ENCODE peak calls at places on chromosomes 12 and 14, in five cellular contexts. One of them, this sample, is unnamed.

GRCh38 chr12:67704071-67704470 is 55.5 kb downstream of the DYRK2 start:
- DNase-seq in CD4-positive, alpha-beta memory T cell: no peak
- DNase-seq in adrenal gland: no peak
- DNase-seq in fibroblast of lung: no peak
- DNase-seq in IMR-90: no peak
- DNase-seq in this sample: no peak

GRCh38 chr12:50186667-50187066 is 19.5 kb upstream of the CERS5 start:
- DNase-seq in fibroblast of lung: no peak
- DNase-seq in CD4-positive, alpha-beta memory T cell: no peak
- DNase-seq in adrenal gland: no peak
- DNase-seq in IMR-90: peak; percentile 54
- DNase-seq in this sample: no peak

GRCh38 chr12:39467432-39467870 is 24.5 kb upstream of the KIF21A start:
- DNase-seq in fibroblast of lung: peak; percentile 13
- DNase-seq in IMR-90: no peak
- DNase-seq in adrenal gland: no peak
- DNase-seq in CD4-positive, alpha-beta memory T cell: peak; percentile 36
- DNase-seq in this sample: no peak

GRCh38 chr12:109625131-109625559 is 51.6 kb downstream of the MVK start:
- DNase-seq in IMR-90: peak; percentile 20
- DNase-seq in fibroblast of lung: no peak
- DNase-seq in adrenal gland: peak; percentile 92
- DNase-seq in CD4-positive, alpha-beta memory T cell: no peak
- DNase-seq in this sample: no peak

GRCh38 chr12:5442251-5443006 is 10.5 kb downstream of the NTF3 start:
- DNase-seq in CD4-positive, alpha-beta memory T cell: no peak
- DNase-seq in adrenal gland: peak; percentile 30
- DNase-seq in fibroblast of lung: peak; percentile 75
- DNase-seq in IMR-90: peak; percentile 73
- DNase-seq in this sample: no peak

GRCh38 chr14:32560213-32560857 is 231.2 kb downstream of the AKAP6 start:
- DNase-seq in CD4-positive, alpha-beta memory T cell: peak; percentile 20
- DNase-seq in adrenal gland: peak; percentile 57
- DNase-seq in IMR-90: peak; percentile 82
- DNase-seq in fibroblast of lung: peak; percentile 87
- DNase-seq in this sample: peak; percentile 31

GRCh38 chr12:29726321-29726692 is 57.4 kb downstream of the TMTC1 start:
- DNase-seq in fibroblast of lung: peak; percentile 47
- DNase-seq in adrenal gland: no peak
- DNase-seq in IMR-90: peak; percentile 38
- DNase-seq in CD4-positive, alpha-beta memory T cell: no peak
- DNase-seq in this sample: no peak

GRCh38 chr14:64692597-64693350 is 11.4 kb upstream of the PLEKHG3 start:
- DNase-seq in adrenal gland: no peak
- DNase-seq in CD4-positive, alpha-beta memory T cell: no peak
- DNase-seq in IMR-90: no peak
- DNase-seq in fibroblast of lung: no peak
- DNase-seq in this sample: peak; percentile 33

GRCh38 chr12:14280921-14281320 is 84.6 kb upstream of the ATF7IP start:
- DNase-seq in CD4-positive, alpha-beta memory T cell: no peak
- DNase-seq in IMR-90: no peak
- DNase-seq in adrenal gland: no peak
- DNase-seq in fibroblast of lung: no peak
- DNase-seq in this sample: no peak

GRCh38 chr12:123533672-123534643 is at the start of gene RILPL1:
- DNase-seq in IMR-90: peak; percentile 32
- DNase-seq in adrenal gland: peak; percentile 56
- DNase-seq in CD4-positive, alpha-beta memory T cell: peak; percentile 44
- DNase-seq in fibroblast of lung: peak; percentile 41
- DNase-seq in this sample: peak; percentile 41

GRCh38 chr14:89540009-89540829 is 123.2 kb upstream of the FOXN3 start:
- DNase-seq in adrenal gland: no peak
- DNase-seq in CD4-positive, alpha-beta memory T cell: no peak
- DNase-seq in IMR-90: peak; percentile 38
- DNase-seq in fibroblast of lung: peak; percentile 23
- DNase-seq in this sample: no peak

DNA sequence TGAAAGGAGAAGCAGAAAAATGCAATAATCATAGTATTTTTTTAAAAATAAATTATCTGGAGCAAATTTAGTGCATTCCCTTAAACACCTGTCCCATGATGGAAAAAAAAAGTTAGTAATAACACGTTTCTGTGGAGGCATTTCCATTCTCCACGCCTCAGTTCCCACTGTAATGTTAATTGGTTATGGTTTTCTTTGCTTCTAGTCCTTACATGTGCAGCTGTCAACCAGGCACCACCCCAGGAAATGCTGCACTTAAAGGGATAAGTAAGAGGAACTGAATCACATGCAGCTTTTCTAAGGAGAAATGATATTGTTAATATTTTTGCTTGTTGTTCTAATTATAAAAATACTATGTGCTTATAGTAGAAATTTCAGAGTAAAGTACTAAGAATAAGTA is 240.3 kb downstream of the ZFP36L1 start:
- DNase-seq in IMR-90: peak; percentile 20
- DNase-seq in CD4-positive, alpha-beta memory T cell: no peak
- DNase-seq in fibroblast of lung: peak; percentile 29
- DNase-seq in adrenal gland: no peak
- DNase-seq in this sample: no peak
- H3K4me1 ChIP-seq in IMR-90: peaks cover 29% of the 10 kb centered on the region
- H3K4me1 ChIP-seq in CD4-positive, alpha-beta memory T cell: no peaks in the 10 kb centered on the region
- H3K4me1 ChIP-seq in fibroblast of lung: peaks cover 27% of the 10 kb centered on the region
- H3K4me1 ChIP-seq in adrenal gland: peaks cover 6% of the 10 kb centered on the region
- H3K4me1 ChIP-seq in this sample: peaks cover 79% of the 10 kb centered on the region

GRCh38 chr12:92136021-92136735 is 9.5 kb downstream of the BTG1 start:
- DNase-seq in adrenal gland: no peak
- DNase-seq in fibroblast of lung: no peak
- DNase-seq in IMR-90: no peak
- DNase-seq in CD4-positive, alpha-beta memory T cell: no peak
- DNase-seq in this sample: no peak

GRCh38 chr12:92133795-92134637 is 11.6 kb downstream of the BTG1 start:
- DNase-seq in adrenal gland: no peak
- DNase-seq in CD4-positive, alpha-beta memory T cell: no peak
- DNase-seq in fibroblast of lung: no peak
- DNase-seq in IMR-90: no peak
- DNase-seq in this sample: no peak

GRCh38 chr12:92136883-92137582 is 8.6 kb downstream of the BTG1 start:
- DNase-seq in CD4-positive, alpha-beta memory T cell: no peak
- DNase-seq in adrenal gland: no peak
- DNase-seq in IMR-90: peak; percentile 97
- DNase-seq in fibroblast of lung: peak; percentile 97
- DNase-seq in this sample: no peak

GRCh38 chr12:92133166-92133565 is 12.5 kb downstream of the BTG1 start:
- DNase-seq in adrenal gland: no peak
- DNase-seq in IMR-90: no peak
- DNase-seq in CD4-positive, alpha-beta memory T cell: no peak
- DNase-seq in fibroblast of lung: peak; percentile 42
- DNase-seq in this sample: no peak

DNA sequence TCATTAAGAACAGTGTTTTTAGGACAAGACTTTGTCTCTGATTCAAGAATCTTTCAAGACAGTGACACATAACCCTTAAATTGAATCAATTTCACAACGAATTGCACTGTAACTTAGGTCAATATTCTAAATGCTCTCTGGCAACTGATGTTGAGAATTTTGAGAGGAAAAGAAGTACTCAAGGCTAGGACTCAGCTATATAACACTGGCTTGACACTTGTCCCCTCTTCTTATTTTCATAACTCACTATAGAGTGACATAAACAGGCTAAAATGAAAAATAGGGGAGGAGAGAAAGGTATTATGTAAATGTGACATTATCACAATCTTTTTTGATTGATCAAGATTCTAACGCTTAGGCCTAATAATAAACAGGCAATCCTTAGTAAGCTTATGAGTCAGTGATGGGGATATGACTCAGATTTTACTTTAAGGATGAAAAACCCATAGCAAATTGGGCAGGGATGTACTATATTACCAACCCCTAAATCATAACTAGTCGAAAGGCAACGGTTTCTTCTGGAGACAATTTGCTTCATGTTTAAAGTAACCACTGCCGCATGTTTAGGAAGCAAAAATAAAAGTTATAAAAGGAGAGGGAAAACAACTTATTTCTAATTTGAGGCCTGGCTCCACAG is 10.9 kb downstream of the BTG1 start:
- DNase-seq in IMR-90: peak; percentile 84
- DNase-seq in CD4-positive, alpha-beta memory T cell: no peak
- DNase-seq in fibroblast of lung: peak; percentile 86
- DNase-seq in adrenal gland: no peak
- DNase-seq in this sample: no peak
- H3K4me1 ChIP-seq in IMR-90: peaks cover 19% of the 10 kb centered on the region
- H3K4me1 ChIP-seq in CD4-positive, alpha-beta memory T cell: peaks cover 76% of the 10 kb centered on the region
- H3K4me1 ChIP-seq in fibroblast of lung: peaks cover 22% of the 10 kb centered on the region
- H3K4me1 ChIP-seq in adrenal gland: peaks cover 53% of the 10 kb centered on the region
- H3K4me1 ChIP-seq in this sample: peaks cover 100% of the 10 kb centered on the region

GRCh38 chr14:91343051-91343450 is 74.6 kb downstream of the CCDC88C start:
- DNase-seq in fibroblast of lung: no peak
- DNase-seq in IMR-90: no peak
- DNase-seq in adrenal gland: no peak
- DNase-seq in CD4-positive, alpha-beta memory T cell: no peak
- DNase-seq in this sample: no peak

GRCh38 chr14:91341331-91342242 is 76.0 kb downstream of the CCDC88C start:
- DNase-seq in IMR-90: no peak
- DNase-seq in adrenal gland: no peak
- DNase-seq in fibroblast of lung: no peak
- DNase-seq in CD4-positive, alpha-beta memory T cell: no peak
- DNase-seq in this sample: no peak

GRCh38 chr14:91342243-91342760 is 75.3 kb downstream of the CCDC88C start:
- DNase-seq in fibroblast of lung: no peak
- DNase-seq in adrenal gland: no peak
- DNase-seq in CD4-positive, alpha-beta memory T cell: no peak
- DNase-seq in IMR-90: no peak
- DNase-seq in this sample: no peak

GRCh38 chr14:91339606-91340369 is 77.8 kb downstream of the CCDC88C start:
- DNase-seq in CD4-positive, alpha-beta memory T cell: no peak
- DNase-seq in adrenal gland: no peak
- DNase-seq in fibroblast of lung: no peak
- DNase-seq in IMR-90: no peak
- DNase-seq in this sample: no peak

GRCh38 chr14:91344107-91344506 is 73.5 kb downstream of the CCDC88C start:
- DNase-seq in adrenal gland: no peak
- DNase-seq in CD4-positive, alpha-beta memory T cell: no peak
- DNase-seq in fibroblast of lung: no peak
- DNase-seq in IMR-90: no peak
- DNase-seq in this sample: no peak
- H3K4me1 ChIP-seq in adrenal gland: no peaks in the 10 kb centered on the region
- H3K4me1 ChIP-seq in CD4-positive, alpha-beta memory T cell: peaks cover 43% of the 10 kb centered on the region
- H3K4me1 ChIP-seq in fibroblast of lung: no peaks in the 10 kb centered on the region
- H3K4me1 ChIP-seq in IMR-90: no peaks in the 10 kb centered on the region
- H3K4me1 ChIP-seq in this sample: peaks cover 21% of the 10 kb centered on the region

GRCh38 chr12:116164263-116164817 is 113.2 kb downstream of the MED13L start:
- DNase-seq in fibroblast of lung: peak; percentile 31
- DNase-seq in adrenal gland: no peak
- DNase-seq in IMR-90: peak; percentile 11
- DNase-seq in CD4-positive, alpha-beta memory T cell: no peak
- DNase-seq in this sample: no peak
- H3K4me1 ChIP-seq in fibroblast of lung: peaks cover 11% of the 10 kb centered on the region
- H3K4me1 ChIP-seq in adrenal gland: no peaks in the 10 kb centered on the region
- H3K4me1 ChIP-seq in IMR-90: peaks cover 15% of the 10 kb centered on the region
- H3K4me1 ChIP-seq in CD4-positive, alpha-beta memory T cell: peaks cover 45% of the 10 kb centered on the region
- H3K4me1 ChIP-seq in this sample: peaks cover 41% of the 10 kb centered on the region

DNA sequence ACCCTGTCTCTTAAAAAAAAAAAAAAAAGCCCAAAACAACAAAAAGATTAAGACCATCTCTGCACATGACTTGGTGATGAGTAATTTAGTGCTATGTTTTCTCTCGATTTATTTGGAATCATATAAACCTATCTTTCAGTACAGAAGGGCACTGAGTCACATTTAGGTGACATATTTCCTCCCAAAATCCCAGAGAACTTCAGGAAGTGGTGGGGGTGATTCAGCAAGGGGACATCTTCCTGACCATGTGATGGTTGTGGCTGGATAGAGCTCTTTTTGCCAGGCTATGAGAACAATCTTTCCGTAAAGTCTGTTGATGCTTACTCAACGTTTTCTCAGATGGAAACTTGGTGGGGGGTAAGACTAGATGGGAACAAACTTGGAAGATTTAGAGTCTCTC is 50.0 kb downstream of the PPFIBP1 start:
- DNase-seq in CD4-positive, alpha-beta memory T cell: no peak
- DNase-seq in fibroblast of lung: peak; percentile 88
- DNase-seq in adrenal gland: no peak
- DNase-seq in IMR-90: peak; percentile 97
- DNase-seq in this sample: no peak
- H3K4me1 ChIP-seq in CD4-positive, alpha-beta memory T cell: no peaks in the 10 kb centered on the region
- H3K4me1 ChIP-seq in fibroblast of lung: peaks cover 18% of the 10 kb centered on the region
- H3K4me1 ChIP-seq in adrenal gland: no peaks in the 10 kb centered on the region
- H3K4me1 ChIP-seq in IMR-90: peaks cover 17% of the 10 kb centered on the region
- H3K4me1 ChIP-seq in this sample: peaks cover 43% of the 10 kb centered on the region

DNA sequence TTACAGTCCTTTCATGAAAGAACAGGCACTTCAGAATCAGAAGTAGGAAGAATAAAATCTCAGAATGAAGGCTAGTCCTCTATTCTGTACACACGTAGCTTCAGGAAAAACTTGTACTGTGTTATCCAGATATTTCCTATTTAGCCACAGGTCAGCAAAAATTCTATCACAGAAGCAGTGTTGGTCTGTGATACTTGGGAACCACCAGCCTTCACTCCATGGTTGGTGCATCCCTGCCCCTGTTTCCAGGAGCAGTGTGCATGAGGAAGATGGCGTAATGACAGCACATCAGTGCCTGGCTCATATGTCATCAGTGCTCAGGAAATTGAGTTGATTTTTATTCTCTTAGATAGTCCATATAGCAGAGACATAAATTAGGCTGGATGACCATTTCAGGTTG is 87.7 kb downstream of the SAMD4A start:
- DNase-seq in IMR-90: no peak
- DNase-seq in fibroblast of lung: no peak
- DNase-seq in CD4-positive, alpha-beta memory T cell: no peak
- DNase-seq in adrenal gland: no peak
- DNase-seq in this sample: no peak
- H3K4me1 ChIP-seq in IMR-90: peaks cover 34% of the 10 kb centered on the region
- H3K4me1 ChIP-seq in fibroblast of lung: peaks cover 34% of the 10 kb centered on the region
- H3K4me1 ChIP-seq in CD4-positive, alpha-beta memory T cell: no peaks in the 10 kb centered on the region
- H3K4me1 ChIP-seq in adrenal gland: peaks cover 20% of the 10 kb centered on the region
- H3K4me1 ChIP-seq in this sample: peaks cover 50% of the 10 kb centered on the region

GRCh38 chr12:27179399-27180214 is 64.5 kb upstream of the STK38L start:
- DNase-seq in CD4-positive, alpha-beta memory T cell: peak; percentile 2
- DNase-seq in fibroblast of lung: peak; percentile 92
- DNase-seq in IMR-90: peak; percentile 96
- DNase-seq in adrenal gland: no peak
- DNase-seq in this sample: no peak
- H3K4me1 ChIP-seq in CD4-positive, alpha-beta memory T cell: no peaks in the 10 kb centered on the region
- H3K4me1 ChIP-seq in fibroblast of lung: peaks cover 13% of the 10 kb centered on the region
- H3K4me1 ChIP-seq in IMR-90: peaks cover 9% of the 10 kb centered on the region
- H3K4me1 ChIP-seq in adrenal gland: no peaks in the 10 kb centered on the region
- H3K4me1 ChIP-seq in this sample: peaks cover 10% of the 10 kb centered on the region

DNA sequence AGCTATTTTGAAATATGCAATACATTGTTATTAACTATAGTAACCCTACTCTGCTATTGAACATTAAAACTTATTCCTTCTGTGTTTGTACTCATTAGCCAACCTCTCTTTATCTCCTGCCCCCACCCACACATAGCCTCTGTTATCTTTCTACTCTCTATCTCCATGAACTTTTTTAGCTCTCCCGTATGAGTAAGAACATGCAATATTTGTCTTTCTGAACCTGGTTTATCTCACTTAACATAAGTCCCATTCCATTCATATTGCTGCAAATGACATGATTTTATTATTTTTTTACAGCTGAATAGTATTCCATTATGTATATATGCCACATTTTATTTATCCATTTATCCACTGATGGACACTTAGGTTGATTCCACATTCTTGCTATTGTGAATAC is 79.0 kb upstream of the AMIGO2 start:
- DNase-seq in adrenal gland: no peak
- DNase-seq in fibroblast of lung: no peak
- DNase-seq in CD4-positive, alpha-beta memory T cell: no peak
- DNase-seq in IMR-90: no peak
- DNase-seq in this sample: no peak
- H3K4me1 ChIP-seq in adrenal gland: peaks cover 14% of the 10 kb centered on the region
- H3K4me1 ChIP-seq in fibroblast of lung: peaks cover 6% of the 10 kb centered on the region
- H3K4me1 ChIP-seq in CD4-positive, alpha-beta memory T cell: peaks cover 32% of the 10 kb centered on the region
- H3K4me1 ChIP-seq in IMR-90: peaks cover 8% of the 10 kb centered on the region
- H3K4me1 ChIP-seq in this sample: peaks cover 12% of the 10 kb centered on the region